ENCODE peak calls at places on chromosomes 1 and 21, in seven cellular contexts. One of them, this sample, is unnamed.

GRCh38 chr1:193631306-193631705 is 444.9 kb upstream of the B3GALT2 start:
- DNase-seq in IMR-90: no peak
- DNase-seq in right lobe of liver: no peak
- DNase-seq in endothelial cell of umbilical vein: peak
- DNase-seq in heart left ventricle: no peak
- DNase-seq in tibial nerve: no peak
- DNase-seq in NB4: no peak
- DNase-seq in this sample: no peak

GRCh38 chr1:153624965-153625611 is 2.2 kb downstream of the S100A13 start:
- DNase-seq in IMR-90: no peak
- DNase-seq in right lobe of liver: peak
- DNase-seq in endothelial cell of umbilical vein: no peak
- DNase-seq in heart left ventricle: no peak
- DNase-seq in tibial nerve: no peak
- DNase-seq in NB4: no peak
- DNase-seq in this sample: no peak

GRCh38 chr21:32560896-32561295 is 24.4 kb downstream of the TCP10L start:
- DNase-seq in heart left ventricle: no peak
- DNase-seq in NB4: no peak
- DNase-seq in right lobe of liver: no peak
- DNase-seq in endothelial cell of umbilical vein: no peak
- DNase-seq in tibial nerve: no peak
- DNase-seq in IMR-90: no peak
- DNase-seq in this sample: no peak

GRCh38 chr1:3064296-3064850 is 4.6 kb upstream of the PRDM16 start:
- DNase-seq in tibial nerve: no peak
- DNase-seq in IMR-90: no peak
- DNase-seq in NB4: no peak
- DNase-seq in endothelial cell of umbilical vein: no peak
- DNase-seq in right lobe of liver: peak
- DNase-seq in heart left ventricle: no peak
- DNase-seq in this sample: no peak

GRCh38 chr1:235703516-235703915 is 53.9 kb upstream of the GNG4 start:
- DNase-seq in IMR-90: peak
- DNase-seq in NB4: no peak
- DNase-seq in heart left ventricle: no peak
- DNase-seq in endothelial cell of umbilical vein: peak
- DNase-seq in tibial nerve: no peak
- DNase-seq in right lobe of liver: no peak
- DNase-seq in this sample: peak

GRCh38 chr1:38327559-38327973 is 281.0 kb upstream of the POU3F1 start:
- DNase-seq in NB4: no peak
- DNase-seq in tibial nerve: no peak
- DNase-seq in IMR-90: no peak
- DNase-seq in endothelial cell of umbilical vein: no peak
- DNase-seq in right lobe of liver: no peak
- DNase-seq in heart left ventricle: no peak
- DNase-seq in this sample: no peak

GRCh38 chr1:115158181-115158580 is 68.9 kb upstream of the TSPAN2 start:
- DNase-seq in heart left ventricle: peak
- DNase-seq in NB4: no peak
- DNase-seq in right lobe of liver: no peak
- DNase-seq in tibial nerve: peak
- DNase-seq in IMR-90: peak
- DNase-seq in endothelial cell of umbilical vein: no peak
- DNase-seq in this sample: no peak

GRCh38 chr21:41369915-41370839 is 8.3 kb downstream of the MX2 start:
- DNase-seq in IMR-90: no peak
- DNase-seq in tibial nerve: no peak
- DNase-seq in right lobe of liver: peak
- DNase-seq in heart left ventricle: no peak
- DNase-seq in NB4: peak
- DNase-seq in endothelial cell of umbilical vein: no peak
- DNase-seq in this sample: no peak

GRCh38 chr1:161905269-161905884 is 118.3 kb downstream of the OLFML2B start:
- DNase-seq in tibial nerve: no peak
- DNase-seq in IMR-90: peak
- DNase-seq in heart left ventricle: no peak
- DNase-seq in endothelial cell of umbilical vein: peak
- DNase-seq in NB4: peak
- DNase-seq in right lobe of liver: no peak
- DNase-seq in this sample: no peak

GRCh38 chr21:27477321-27477720 is 510.4 kb upstream of the ADAMTS5 start:
- DNase-seq in IMR-90: peak
- DNase-seq in heart left ventricle: no peak
- DNase-seq in right lobe of liver: no peak
- DNase-seq in tibial nerve: no peak
- DNase-seq in NB4: no peak
- DNase-seq in endothelial cell of umbilical vein: no peak
- DNase-seq in this sample: no peak

GRCh38 chr1:110125810-110126209 is 13.6 kb downstream of the UBL4B start:
- DNase-seq in tibial nerve: no peak
- DNase-seq in endothelial cell of umbilical vein: no peak
- DNase-seq in NB4: no peak
- DNase-seq in right lobe of liver: no peak
- DNase-seq in IMR-90: no peak
- DNase-seq in heart left ventricle: no peak
- DNase-seq in this sample: no peak

GRCh38 chr1:211833174-211833820 is 2.7 kb upstream of the LPGAT1 start:
- DNase-seq in tibial nerve: no peak
- DNase-seq in heart left ventricle: no peak
- DNase-seq in NB4: peak
- DNase-seq in right lobe of liver: no peak
- DNase-seq in endothelial cell of umbilical vein: no peak
- DNase-seq in IMR-90: no peak
- DNase-seq in this sample: no peak

GRCh38 chr21:38839683-38840286 is 34.1 kb downstream of the ETS2 start:
- DNase-seq in endothelial cell of umbilical vein: peak
- DNase-seq in IMR-90: peak
- DNase-seq in right lobe of liver: no peak
- DNase-seq in tibial nerve: no peak
- DNase-seq in NB4: peak
- DNase-seq in heart left ventricle: no peak
- DNase-seq in this sample: peak

GRCh38 chr21:34889287-34889536 is 159.9 kb downstream of the RUNX1 start:
- DNase-seq in tibial nerve: no peak
- DNase-seq in NB4: no peak
- DNase-seq in heart left ventricle: peak
- DNase-seq in right lobe of liver: peak
- DNase-seq in IMR-90: peak
- DNase-seq in endothelial cell of umbilical vein: peak
- DNase-seq in this sample: peak

GRCh38 chr1:39391741-39392679 is 99.4 kb upstream of the BMP8A start:
- DNase-seq in endothelial cell of umbilical vein: peak
- DNase-seq in NB4: no peak
- DNase-seq in right lobe of liver: no peak
- DNase-seq in heart left ventricle: peak
- DNase-seq in IMR-90: peak
- DNase-seq in tibial nerve: peak
- DNase-seq in this sample: no peak

GRCh38 chr1:7420706-7421105 is 350.4 kb upstream of the VAMP3 start:
- DNase-seq in tibial nerve: no peak
- DNase-seq in IMR-90: no peak
- DNase-seq in endothelial cell of umbilical vein: no peak
- DNase-seq in heart left ventricle: no peak
- DNase-seq in right lobe of liver: peak
- DNase-seq in NB4: no peak
- DNase-seq in this sample: no peak

GRCh38 chr1:227924838-227925574 is 22.7 kb downstream of the WNT9A start:
- DNase-seq in right lobe of liver: no peak
- DNase-seq in NB4: no peak
- DNase-seq in tibial nerve: no peak
- DNase-seq in heart left ventricle: no peak
- DNase-seq in endothelial cell of umbilical vein: no peak
- DNase-seq in IMR-90: no peak
- DNase-seq in this sample: no peak

GRCh38 chr1:35768350-35769187 is 1.2 kb downstream of the CLSPN start:
- DNase-seq in IMR-90: no peak
- DNase-seq in endothelial cell of umbilical vein: no peak
- DNase-seq in heart left ventricle: no peak
- DNase-seq in NB4: peak
- DNase-seq in right lobe of liver: no peak
- DNase-seq in tibial nerve: no peak
- DNase-seq in this sample: no peak

GRCh38 chr21:44602474-44602871 is 2.1 kb downstream of the KRTAP10-7 start:
- DNase-seq in NB4: no peak
- DNase-seq in right lobe of liver: no peak
- DNase-seq in endothelial cell of umbilical vein: no peak
- DNase-seq in tibial nerve: no peak
- DNase-seq in IMR-90: no peak
- DNase-seq in heart left ventricle: no peak
- DNase-seq in this sample: no peak

GRCh38 chr1:65832296-65832695 is 39.6 kb downstream of the PDE4B start:
- DNase-seq in NB4: no peak
- DNase-seq in IMR-90: peak
- DNase-seq in heart left ventricle: no peak
- DNase-seq in tibial nerve: no peak
- DNase-seq in endothelial cell of umbilical vein: no peak
- DNase-seq in right lobe of liver: no peak
- DNase-seq in this sample: no peak

DNA sequence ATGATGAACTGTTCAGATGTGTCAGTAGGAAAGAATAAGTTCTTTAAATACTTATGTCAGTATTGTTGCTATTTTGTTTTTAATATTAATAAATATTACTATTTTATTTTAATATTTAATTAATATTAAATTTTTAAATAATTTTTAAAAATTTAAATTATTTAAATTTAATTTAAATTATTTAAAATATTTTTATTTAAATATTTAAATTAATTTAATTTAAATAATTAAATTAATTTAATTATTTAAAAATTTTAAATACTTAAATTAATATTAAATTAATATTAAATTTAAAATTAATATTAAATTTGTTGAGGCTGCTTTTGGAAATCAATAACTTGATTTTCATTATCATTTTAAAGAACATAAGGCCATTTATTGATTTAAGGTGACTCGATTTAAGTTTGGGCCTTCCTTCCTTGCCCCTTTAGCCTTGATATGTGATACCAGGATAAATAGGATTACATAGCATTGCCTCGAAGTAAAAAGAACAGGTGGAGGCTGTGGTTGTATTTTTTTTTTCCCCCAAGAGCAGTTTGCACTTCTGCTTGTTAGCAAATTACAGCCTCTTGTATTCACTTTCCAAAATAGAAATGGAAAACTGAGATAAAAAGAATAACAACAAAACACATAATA is 915.2 kb downstream of the TTLL7 start:
- DNase-seq in endothelial cell of umbilical vein: no peak
- DNase-seq in heart left ventricle: no peak
- DNase-seq in right lobe of liver: no peak
- DNase-seq in IMR-90: no peak
- DNase-seq in tibial nerve: no peak
- DNase-seq in NB4: no peak
- DNase-seq in this sample: no peak
- TF ChIP-seq POLR2A in endothelial cell of umbilical vein: no peak
- TF ChIP-seq POLR2A in heart left ventricle: no peak
- TF ChIP-seq POLR2A in right lobe of liver: no peak
- TF ChIP-seq POLR2A in IMR-90: no peak
- TF ChIP-seq POLR2A in tibial nerve: no peak
- TF ChIP-seq POLR2A in NB4: no peak
- TF ChIP-seq POLR2A in this sample: no peak

GRCh38 chr1:55214214-55214902 is 806 bp downstream of the USP24 start:
- DNase-seq in endothelial cell of umbilical vein: peak
- DNase-seq in right lobe of liver: peak
- DNase-seq in NB4: peak
- DNase-seq in tibial nerve: peak
- DNase-seq in heart left ventricle: peak
- DNase-seq in IMR-90: no peak
- DNase-seq in this sample: no peak

GRCh38 chr1:55214903-55215193 is 316 bp downstream of the USP24 start:
- DNase-seq in endothelial cell of umbilical vein: peak
- DNase-seq in tibial nerve: no peak
- DNase-seq in IMR-90: peak
- DNase-seq in heart left ventricle: peak
- DNase-seq in right lobe of liver: no peak
- DNase-seq in NB4: peak
- DNase-seq in this sample: peak

GRCh38 chr1:55213029-55213884 is 1.9 kb downstream of the USP24 start:
- DNase-seq in endothelial cell of umbilical vein: no peak
- DNase-seq in NB4: peak
- DNase-seq in tibial nerve: no peak
- DNase-seq in right lobe of liver: no peak
- DNase-seq in heart left ventricle: no peak
- DNase-seq in IMR-90: no peak
- DNase-seq in this sample: no peak

GRCh38 chr1:55212349-55213028 is 2.7 kb downstream of the USP24 start:
- DNase-seq in heart left ventricle: no peak
- DNase-seq in IMR-90: no peak
- DNase-seq in right lobe of liver: no peak
- DNase-seq in tibial nerve: no peak
- DNase-seq in NB4: peak
- DNase-seq in endothelial cell of umbilical vein: no peak
- DNase-seq in this sample: no peak

GRCh38 chr1:55213885-55214213 is 1.3 kb downstream of the USP24 start:
- DNase-seq in tibial nerve: no peak
- DNase-seq in endothelial cell of umbilical vein: no peak
- DNase-seq in NB4: no peak
- DNase-seq in right lobe of liver: no peak
- DNase-seq in IMR-90: no peak
- DNase-seq in heart left ventricle: no peak
- DNase-seq in this sample: no peak
- TF ChIP-seq POLR2A in tibial nerve: no peak
- TF ChIP-seq POLR2A in endothelial cell of umbilical vein: no peak
- TF ChIP-seq POLR2A in NB4: no peak
- TF ChIP-seq POLR2A in right lobe of liver: no peak
- TF ChIP-seq POLR2A in IMR-90: no peak
- TF ChIP-seq POLR2A in heart left ventricle: no peak
- TF ChIP-seq POLR2A in this sample: no peak

GRCh38 chr21:22885614-22886013 is 1887.4 kb downstream of the NCAM2 start:
- DNase-seq in endothelial cell of umbilical vein: no peak
- DNase-seq in tibial nerve: no peak
- DNase-seq in IMR-90: no peak
- DNase-seq in heart left ventricle: no peak
- DNase-seq in NB4: no peak
- DNase-seq in right lobe of liver: no peak
- DNase-seq in this sample: no peak
- TF ChIP-seq POLR2A in endothelial cell of umbilical vein: no peak
- TF ChIP-seq POLR2A in tibial nerve: no peak
- TF ChIP-seq POLR2A in IMR-90: no peak
- TF ChIP-seq POLR2A in heart left ventricle: no peak
- TF ChIP-seq POLR2A in NB4: no peak
- TF ChIP-seq POLR2A in right lobe of liver: no peak
- TF ChIP-seq POLR2A in this sample: no peak

DNA sequence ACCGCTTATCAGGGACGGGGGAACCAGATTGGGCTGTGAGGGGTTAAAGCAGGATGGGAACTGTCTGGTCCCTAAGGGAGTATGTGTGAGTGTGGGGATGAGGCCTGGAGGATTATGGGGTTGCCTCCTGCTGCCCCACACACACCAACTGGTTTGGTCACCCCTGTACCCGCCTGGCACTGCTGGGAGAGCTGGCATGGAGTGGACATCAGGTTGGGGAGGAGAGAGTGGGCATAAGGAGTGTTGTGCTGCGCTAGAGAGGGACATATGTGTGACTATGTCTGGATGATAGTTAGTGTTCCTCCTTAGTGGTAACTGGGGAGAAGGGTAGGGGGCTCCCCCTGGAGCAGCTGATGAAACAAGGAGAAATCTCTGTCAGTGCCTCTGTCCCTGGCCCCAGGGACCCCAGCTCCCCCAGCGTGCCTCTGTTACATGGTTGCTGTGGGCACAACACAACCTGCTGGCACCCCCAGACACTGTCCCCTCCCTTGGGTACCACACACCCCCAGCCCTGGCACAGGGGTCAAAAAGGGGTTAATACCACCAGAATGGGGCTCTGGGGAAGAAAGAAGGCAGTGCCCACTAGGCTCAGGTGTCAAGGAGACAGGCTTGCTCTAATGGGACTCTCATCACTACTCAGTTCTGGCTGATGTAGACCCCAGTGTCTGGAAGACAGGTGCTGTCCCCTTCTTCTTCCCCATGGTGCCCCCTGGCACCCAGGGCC is 1.9 kb downstream of the ZBTB7B start:
- DNase-seq in tibial nerve: no peak
- DNase-seq in NB4: no peak
- DNase-seq in heart left ventricle: no peak
- DNase-seq in right lobe of liver: no peak
- DNase-seq in endothelial cell of umbilical vein: no peak
- DNase-seq in IMR-90: no peak
- DNase-seq in this sample: no peak
- TF ChIP-seq POLR2A in tibial nerve: no peak
- TF ChIP-seq POLR2A in NB4: no peak
- TF ChIP-seq POLR2A in heart left ventricle: no peak
- TF ChIP-seq POLR2A in right lobe of liver: no peak
- TF ChIP-seq POLR2A in endothelial cell of umbilical vein: no peak
- TF ChIP-seq POLR2A in IMR-90: no peak
- TF ChIP-seq POLR2A in this sample: no peak

This sample was measured in H54.